ENCODE peak calls at places on chromosomes 1 and 21, in seven cellular contexts. N, Y, F, J, V, Z and E are unnamed samples. For H3K4me1, the result is how much of the 10 kb centered on the place peaks cover.

GRCh38 chr1:212860713-212861581 is 2.9 kb downstream of the FLVCR1 start:
- DNase-seq in N (no peak), F (no peak), Y (no peak), J (peak), Z (peak), V (no peak), E (peak)

GRCh38 chr1:57889686-57890360 is 466.0 kb upstream of the DAB1 start:
- DNase-seq in J (peak), Z (no peak), F (no peak), N (no peak), V (no peak), Y (no peak), E (no peak)

GRCh38 chr1:203913045-203913444 is 51.6 kb downstream of the SNRPE start:
- DNase-seq in V (no peak), F (no peak), N (no peak), Z (no peak), J (peak), Y (no peak), E (peak)

GRCh38 chr1:168386949-168387586 is 106.4 kb downstream of the TBX19 start:
- DNase-seq in J (peak), V (peak), Y (peak), F (peak), Z (peak), N (peak), E (no peak)

GRCh38 chr1:205842177-205842576 is 7.8 kb downstream of the PM20D1 start:
- DNase-seq in V (no peak), J (no peak), N (no peak), F (no peak), Z (no peak), Y (no peak), E (no peak)

GRCh38 chr1:169466259-169467230 is 19.2 kb downstream of the SLC19A2 start:
- DNase-seq in N (peak), Z (peak), Y (no peak), J (peak), V (no peak), F (peak), E (peak)

GRCh38 chr1:186958520-186958919 is 129.8 kb downstream of the PLA2G4A start:
- DNase-seq in J (peak), N (no peak), V (no peak), Z (peak), Y (no peak), F (peak), E (no peak)

GRCh38 chr1:202625416-202626360 is 84.6 kb downstream of the SYT2 start:
- DNase-seq in F (peak), V (peak), Z (peak), Y (peak), N (peak), J (peak), E (peak)

GRCh38 chr1:156752843-156753486 is 1.5 kb upstream of the HDGF start:
- DNase-seq in V (no peak), J (no peak), Y (peak), N (no peak), Z (no peak), F (peak), E (no peak)

DNA sequence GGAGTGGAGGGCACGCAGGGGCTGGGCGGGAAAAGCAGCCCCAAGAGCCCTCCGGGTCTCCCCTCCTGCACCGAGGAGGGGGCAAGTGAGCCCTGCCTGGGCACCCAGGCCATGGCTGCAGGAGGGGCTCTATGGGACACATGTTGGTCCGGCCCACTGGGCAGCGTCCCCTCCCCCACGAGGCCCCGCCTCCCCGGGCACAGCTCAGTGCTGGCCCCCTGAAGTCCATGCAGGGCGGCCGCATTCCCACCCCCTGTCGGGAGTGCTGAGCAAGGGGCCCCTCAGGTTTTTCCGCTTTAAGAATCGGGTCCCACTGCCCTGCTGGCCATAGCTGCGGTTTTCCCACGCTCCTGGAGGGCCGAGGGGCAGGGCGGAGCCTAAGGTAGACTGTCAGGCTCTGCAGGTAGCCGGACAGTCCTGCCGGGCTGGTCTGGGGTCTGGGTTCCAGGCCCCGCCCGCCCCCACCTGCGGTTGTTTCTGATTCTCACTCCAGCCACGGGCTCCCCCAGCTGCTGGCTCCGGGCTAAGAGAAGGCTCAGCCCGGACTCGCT is 43.5 kb upstream of the CCDC27 start:
- DNase-seq in V (no peak), Z (peak), J (no peak), F (peak), Y (no peak), N (peak), E (no peak)
- H3K4me1 ChIP-seq in V (under half), Z (under half), J (under half), F (under half), Y (under half), N (under half), E (under half)

GRCh38 chr1:183827801-183828200 is 22.9 kb downstream of the RGL1 start:
- DNase-seq in J (no peak), Z (no peak), F (no peak), N (no peak), Y (no peak), V (no peak), E (no peak)

GRCh38 chr1:183821309-183822080 is 16.6 kb downstream of the RGL1 start:
- DNase-seq in Y (no peak), N (no peak), J (no peak), Z (no peak), V (no peak), F (no peak), E (no peak)

GRCh38 chr1:183824295-183824694 is 19.4 kb downstream of the RGL1 start:
- DNase-seq in V (no peak), F (no peak), N (no peak), Y (no peak), Z (no peak), J (no peak), E (no peak)

GRCh38 chr1:183817576-183818288 is 12.8 kb downstream of the RGL1 start:
- DNase-seq in V (no peak), F (no peak), J (no peak), Z (peak), N (no peak), Y (no peak), E (no peak)

GRCh38 chr1:183822081-183822611 is 17.2 kb downstream of the RGL1 start:
- DNase-seq in V (no peak), N (no peak), Y (no peak), Z (peak), F (no peak), J (peak), E (no peak)
- H3K4me3 ChIP-seq in V (no peak), N (no peak), Y (no peak), Z (no peak), F (no peak), J (no peak), E (no peak)

GRCh38 chr21:28742527-28742926 is 250.2 kb downstream of the LTN1 start:
- DNase-seq in J (peak), V (no peak), N (no peak), F (no peak), Y (no peak), Z (peak), E (peak)

GRCh38 chr21:28738882-28739281 is 253.8 kb downstream of the LTN1 start:
- DNase-seq in F (no peak), Z (no peak), Y (no peak), N (no peak), V (no peak), J (no peak), E (no peak)

GRCh38 chr21:28737671-28738279 is 254.9 kb downstream of the LTN1 start:
- DNase-seq in Y (no peak), V (no peak), N (no peak), F (no peak), Z (peak), J (peak), E (peak)

GRCh38 chr21:28734522-28735175 is 258.0 kb downstream of the LTN1 start:
- DNase-seq in V (no peak), Y (no peak), J (no peak), F (no peak), Z (no peak), N (no peak), E (no peak)

GRCh38 chr21:28738305-28738704 is 254.4 kb downstream of the LTN1 start:
- DNase-seq in J (no peak), F (no peak), Y (no peak), Z (no peak), N (no peak), V (no peak), E (no peak)
- H3K27ac ChIP-seq in J (no peak), F (no peak), Y (no peak), Z (peak), N (no peak), V (no peak), E (no peak)

GRCh38 chr21:36477559-36477958 is 2.4 kb downstream of the CLDN14 start:
- DNase-seq in Y (peak), V (no peak), J (no peak), F (no peak), N (no peak), Z (no peak), E (no peak)
- H3K4me1 ChIP-seq in Y (under half), V (under half), J (under half), F (under half), N (under half), Z (under half), E (under half)

GRCh38 chr1:113534875-113535274 is 144.6 kb downstream of the MAGI3 start:
- DNase-seq in Z (no peak), Y (no peak), V (no peak), N (no peak), J (no peak), F (no peak), E (no peak)
- H3K4me3 ChIP-seq in Z (no peak), Y (no peak), V (no peak), N (no peak), J (no peak), F (no peak), E (no peak)

DNA sequence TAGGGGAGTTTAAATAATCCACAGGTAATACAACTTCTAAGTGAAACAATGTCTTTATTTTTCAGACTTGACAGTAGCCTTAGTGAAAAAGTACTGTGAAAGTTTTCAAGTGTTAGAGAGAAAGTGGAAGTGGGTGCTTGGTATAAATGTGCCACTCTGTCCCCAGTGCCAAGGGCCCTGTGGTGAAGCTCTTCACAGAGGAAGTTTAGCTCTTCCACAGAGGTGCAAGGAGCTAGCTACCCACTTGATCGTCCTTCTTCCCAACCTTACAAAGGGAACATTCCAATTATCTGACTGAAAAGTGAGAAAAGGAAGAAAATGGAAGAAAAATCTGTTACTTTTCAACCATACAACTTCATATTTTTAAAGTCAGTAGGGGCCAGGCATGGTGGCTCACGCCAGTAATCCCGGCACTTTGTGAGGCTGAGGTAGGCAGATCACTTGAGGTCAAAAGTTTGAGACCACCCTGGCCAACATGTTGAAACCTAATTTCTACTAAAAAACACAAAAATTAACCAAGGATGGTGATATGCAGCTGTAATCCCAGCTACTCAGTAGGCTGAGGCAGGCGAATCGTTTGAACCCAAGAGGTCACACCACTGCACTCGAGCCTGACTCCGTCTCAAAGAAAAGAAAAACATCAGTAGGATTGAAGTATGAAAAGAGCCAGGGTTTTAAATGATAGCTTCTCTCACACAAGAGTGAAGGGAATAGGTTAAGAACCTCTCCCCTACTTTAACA is 41.0 kb upstream of the PTPRC start:
- DNase-seq in V (no peak), J (no peak), Z (no peak), N (no peak), F (no peak), Y (peak), E (no peak)
- H3K27ac ChIP-seq in V (no peak), J (no peak), Z (no peak), N (no peak), F (no peak), Y (peak), E (no peak)

GRCh38 chr1:209383422-209383821 is 200.1 kb upstream of the CAMK1G start:
- DNase-seq in Y (no peak), N (no peak), F (peak), Z (peak), J (no peak), V (no peak), E (no peak)

GRCh38 chr1:209382701-209383100 is 200.8 kb upstream of the CAMK1G start:
- DNase-seq in V (no peak), Y (no peak), J (no peak), N (no peak), F (no peak), Z (no peak), E (no peak)

GRCh38 chr1:209383907-209384709 is 199.4 kb upstream of the CAMK1G start:
- DNase-seq in Y (no peak), F (peak), Z (peak), J (no peak), N (no peak), V (no peak), E (no peak)

GRCh38 chr1:209386156-209386555 is 197.4 kb upstream of the CAMK1G start:
- DNase-seq in Z (no peak), N (no peak), Y (no peak), V (no peak), J (no peak), F (no peak), E (no peak)

DNA sequence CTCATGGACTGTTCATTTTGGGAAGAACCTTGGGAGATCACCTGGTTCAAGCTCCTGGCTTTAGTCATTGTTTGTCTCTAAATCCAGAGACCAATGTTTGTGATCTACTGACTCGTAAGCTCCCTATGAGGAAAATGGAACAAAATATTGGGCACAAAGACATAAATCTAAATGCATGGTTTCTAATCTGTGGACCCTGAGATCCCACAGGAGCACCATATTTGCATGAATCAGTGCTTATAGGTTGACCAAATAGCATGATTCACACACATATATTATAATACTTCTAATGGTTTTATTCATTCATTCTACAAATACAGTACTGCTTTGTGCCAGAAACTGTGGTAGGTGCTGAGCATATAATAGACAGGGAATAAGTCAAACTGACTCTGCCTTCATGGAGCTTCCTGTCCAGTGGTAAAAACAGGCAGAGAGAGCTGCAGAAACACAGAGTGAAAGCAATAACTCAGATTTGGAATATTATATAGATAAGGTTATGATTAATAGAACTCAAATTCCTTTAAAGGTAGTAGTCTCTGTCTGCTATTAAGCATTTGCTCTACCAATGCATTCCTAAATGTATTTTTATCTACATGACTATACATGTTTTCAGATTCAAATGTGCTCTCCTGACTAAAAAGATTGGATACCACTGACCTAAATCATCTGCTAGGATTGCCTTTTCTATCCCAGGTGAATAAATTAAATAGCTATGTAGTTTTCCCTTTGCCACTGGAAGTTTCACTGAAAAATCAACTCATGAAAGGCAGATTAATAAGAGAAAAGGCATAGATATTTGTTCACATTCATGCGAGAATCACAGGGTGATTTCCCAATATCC is 198.6 kb upstream of the CAMK1G start:
- DNase-seq in Z (peak), N (no peak), V (no peak), F (no peak), J (no peak), Y (no peak), E (no peak)
- H3K4me1 ChIP-seq in Z (half or more), N (under half), V (under half), F (under half), J (under half), Y (under half), E (under half)

GRCh38 chr1:111202707-111203623 is 2.5 kb upstream of the DENND2D start:
- DNase-seq in Y (no peak), V (no peak), N (no peak), F (no peak), J (no peak), Z (no peak), E (no peak)

GRCh38 chr1:111203681-111204210 is 3.3 kb upstream of the DENND2D start:
- DNase-seq in J (peak), Y (peak), N (peak), V (peak), Z (peak), F (no peak), E (no peak)

GRCh38 chr1:111201275-111202090 is 1.0 kb upstream of the DENND2D start:
- DNase-seq in F (peak), J (no peak), V (no peak), N (peak), Z (no peak), Y (no peak), E (peak)

GRCh38 chr1:111200802-111201161 is 336 bp upstream of the DENND2D start:
- DNase-seq in V (no peak), J (no peak), Z (no peak), F (no peak), Y (no peak), N (no peak), E (no peak)

DNA sequence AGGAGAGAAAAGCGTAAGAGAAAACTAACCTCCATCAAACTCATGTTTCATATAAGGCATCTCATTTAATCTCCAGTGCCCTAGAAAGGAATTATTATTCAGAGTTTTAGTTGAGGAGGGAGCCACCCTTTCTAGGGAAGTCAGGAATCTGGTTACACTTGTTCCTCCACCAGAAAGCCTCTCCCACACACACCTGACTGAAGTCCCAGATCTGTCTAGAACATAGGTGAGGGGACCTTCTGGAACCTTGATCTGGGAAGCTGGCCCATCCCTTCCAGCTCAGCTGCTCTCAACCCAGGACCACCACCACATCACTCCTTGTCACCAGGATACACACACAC is 1.9 kb upstream of the DENND2D start:
- DNase-seq in F (peak), Y (no peak), N (peak), V (no peak), Z (peak), J (no peak), E (no peak)
- H3K4me3 ChIP-seq in F (no peak), Y (no peak), N (no peak), V (peak), Z (no peak), J (no peak), E (no peak)

GRCh38 chr1:7478797-7479499 is 292.1 kb upstream of the VAMP3 start:
- DNase-seq in Z (no peak), V (no peak), J (peak), F (peak), N (peak), Y (no peak), E (no peak)
- H3K27ac ChIP-seq in Z (no peak), V (no peak), J (peak), F (no peak), N (no peak), Y (peak), E (no peak)